ENCODE peak calls at places on chromosomes 12 and 14, in seven cellular contexts. B is psoas muscle; K is astrocyte of the spinal cord; Y is GM13976; D is LHCN-M2; C is iPS DF 19.7; S is stimulated activated CD4-positive, alpha-beta T cell treated with anti-CD3 and anti-CD28 coated beads, TNF-alpha, amount 100 ng/mL, for 4 hours. Z is an unnamed sample.

GRCh38 chr14:59075503-59075902 is 113.0 kb upstream of the DAAM1 start:
- DNase-seq in S (no peak), Y (no peak), K (no peak), C (no peak), B (no peak), D (no peak), Z (no peak)

GRCh38 chr12:12823308-12823707 is 10.2 kb downstream of the DDX47 start:
- DNase-seq in S (no peak), K (peak; percentile 58), D (no peak), B (no peak), Y (no peak), C (no peak), Z (peak; percentile 24)

GRCh38 chr12:6376079-6376941 is 947 bp upstream of the SCNN1A start:
- DNase-seq in C (no peak), S (no peak), Y (no peak), D (peak; percentile 84), K (peak; percentile 68), B (peak; percentile 65), Z (peak; percentile 71)

GRCh38 chr14:97848351-97848980 is 1051.3 kb downstream of the VRK1 start:
- DNase-seq in D (no peak), K (no peak), B (no peak), Y (no peak), C (no peak), S (no peak), Z (no peak)

GRCh38 chr14:82655770-82656169 is 1122.1 kb upstream of the SEL1L start:
- DNase-seq in S (no peak), B (no peak), Y (no peak), K (no peak), D (no peak), C (no peak), Z (no peak)

GRCh38 chr12:95070378-95070777 is 3.0 kb downstream of the NR2C1 start:
- DNase-seq in C (no peak), Y (no peak), B (no peak), S (no peak), K (no peak), D (no peak), Z (no peak)

GRCh38 chr14:60812987-60813386 is 78.4 kb downstream of the MNAT1 start:
- DNase-seq in B (no peak), Y (no peak), K (no peak), D (no peak), C (no peak), S (no peak), Z (no peak)

GRCh38 chr12:10362828-10363664 is 26.8 kb downstream of the KLRK1 start:
- DNase-seq in K (no peak), B (no peak), Y (no peak), D (peak; percentile 36), S (no peak), C (no peak), Z (no peak)

GRCh38 chr12:112762753-112763152 is 28.8 kb upstream of the RPH3A start:
- DNase-seq in C (no peak), K (no peak), Y (no peak), B (no peak), S (no peak), D (no peak), Z (no peak)

GRCh38 chr12:59149995-59150642 is 229.8 kb upstream of the LRIG3 start:
- DNase-seq in C (peak; percentile 45), S (no peak), B (no peak), D (peak; percentile 89), K (peak; percentile 83), Y (peak; percentile 16), Z (peak; percentile 62)

GRCh38 chr12:4164591-4165558 is 108.7 kb upstream of the CCND2 start:
- DNase-seq in S (peak; percentile 26), K (peak; percentile 74), Y (peak; percentile 78), D (peak; percentile 68), C (no peak), B (peak; percentile 61), Z (peak; percentile 30)

GRCh38 chr12:120007272-120007671 is 18.2 kb downstream of the BICDL1 start:
- DNase-seq in B (no peak), Y (no peak), C (no peak), K (no peak), D (no peak), S (peak; percentile 66), Z (no peak)

GRCh38 chr14:60658116-60658515 is 8.8 kb upstream of the SIX1 start:
- DNase-seq in D (peak; percentile 35), B (no peak), C (no peak), K (no peak), S (no peak), Y (no peak), Z (no peak)

GRCh38 chr12:89695830-89696229 is 12.8 kb downstream of the ATP2B1 start:
- DNase-seq in D (no peak), S (no peak), K (no peak), Y (no peak), B (no peak), C (no peak), Z (no peak)

GRCh38 chr12:89971880-89972279 is 263.2 kb upstream of the ATP2B1 start:
- DNase-seq in S (no peak), C (no peak), K (no peak), D (no peak), B (no peak), Y (no peak), Z (no peak)

GRCh38 chr12:79373896-79374499 is 316.8 kb downstream of the PAWR start:
- DNase-seq in Y (peak; percentile 26), D (peak; percentile 25), C (no peak), B (no peak), S (no peak), K (peak; percentile 29), Z (peak; percentile 28)

GRCh38 chr14:52026921-52027320 is 37.6 kb downstream of the RTRAF start:
- DNase-seq in C (no peak), Y (no peak), K (no peak), B (no peak), D (no peak), S (no peak), Z (no peak)

GRCh38 chr12:46983959-46984833 is 95.2 kb upstream of the PCED1B start:
- DNase-seq in K (peak; percentile 71), Y (peak; percentile 50), S (peak; percentile 8), B (no peak), C (peak; percentile 56), D (peak; percentile 84), Z (peak; percentile 64)

Z was measured in HT1080.